ENCODE peak calls at places on chromosomes 13 and 19, in five cellular contexts. K is ovary, P is stomach, W is tibial nerve, L is HCT116. Z is an unnamed sample.

GRCh38 chr13:98976338-98976737 is 1.5 kb downstream of the DOCK9 start:
- DNase-seq in W (no peak), L (no peak), K (no peak), P (no peak), Z (no peak)

GRCh38 chr13:21063031-21063430 is 1.6 kb upstream of the LATS2 start:
- DNase-seq in P (no peak), W (no peak), K (no peak), L (no peak), Z (no peak)

GRCh38 chr19:13036366-13036976 is 41.2 kb downstream of the NFIX start:
- DNase-seq in K (no peak), P (peak; percentile 66), W (no peak), L (peak; percentile 56), Z (no peak)

GRCh38 chr19:9968820-9969687 is 32.7 kb upstream of the OLFM2 start:
- DNase-seq in K (no peak), W (no peak), P (no peak), L (no peak), Z (no peak)

GRCh38 chr13:51230473-51231105 is 8.4 kb downstream of the FAM124A start:
- DNase-seq in P (peak; percentile 72), W (peak; percentile 31), K (peak; percentile 81), L (no peak), Z (peak; percentile 85)

GRCh38 chr19:38667552-38668205 is 20.2 kb downstream of the ACTN4 start:
- DNase-seq in W (no peak), K (no peak), P (no peak), L (no peak), Z (no peak)

GRCh38 chr19:28403698-28404099 is 809.3 kb downstream of the UQCRFS1 start:
- DNase-seq in W (no peak), L (no peak), K (no peak), P (no peak), Z (no peak)

GRCh38 chr13:73254827-73255226 is 196.0 kb downstream of the KLF5 start:
- DNase-seq in P (no peak), L (no peak), W (no peak), K (no peak), Z (no peak)

GRCh38 chr13:29847501-29847983 is 2.9 kb downstream of the UBL3 start:
- DNase-seq in P (no peak), K (no peak), L (no peak), W (no peak), Z (peak; percentile 43)

GRCh38 chr19:35033067-35034004 is 3.1 kb downstream of the SCN1B start:
- DNase-seq in L (no peak), W (no peak), P (no peak), K (no peak), Z (no peak)

GRCh38 chr13:22176968-22177545 is 506.2 kb downstream of the FGF9 start:
- DNase-seq in K (no peak), L (no peak), W (no peak), P (no peak), Z (no peak)

GRCh38 chr13:87661471-87661870 is 9.7 kb upstream of the SLITRK5 start:
- DNase-seq in K (no peak), P (no peak), L (no peak), W (no peak), Z (no peak)

GRCh38 chr13:21901326-21901725 is 230.5 kb downstream of the FGF9 start:
- DNase-seq in L (no peak), P (no peak), K (no peak), W (no peak), Z (no peak)

GRCh38 chr13:110499621-110500281 is 61.8 kb downstream of the RAB20 start:
- DNase-seq in L (no peak), P (no peak), K (no peak), W (no peak), Z (no peak)

GRCh38 chr13:24511019-24511823 is 1.4 kb downstream of the PARP4 start:
- DNase-seq in P (peak; percentile 53), W (no peak), K (no peak), L (peak; percentile 65), Z (no peak)

GRCh38 chr19:6318772-6319171 is 14.6 kb downstream of the ACER1 start:
- DNase-seq in P (no peak), K (no peak), L (no peak), W (no peak), Z (no peak)

GRCh38 chr19:35228177-35228930 is at the start of gene FAM187B:
- DNase-seq in L (no peak), P (no peak), W (no peak), K (no peak), Z (no peak)

GRCh38 chr13:112893570-112894422 is 75.2 kb upstream of the MCF2L start:
- DNase-seq in P (peak; percentile 69), L (no peak), W (no peak), K (peak; percentile 57), Z (no peak)

GRCh38 chr13:46515793-46516192 is 37.2 kb upstream of the LRCH1 start:
- DNase-seq in L (no peak), P (no peak), K (no peak), W (no peak), Z (no peak)

GRCh38 chr19:34479396-34479795 is 2.2 kb upstream of the WTIP start:
- DNase-seq in W (no peak), L (no peak), K (no peak), P (no peak), Z (no peak)

GRCh38 chr19:4913996-4914735 is 4.9 kb downstream of the UHRF1 start:
- DNase-seq in L (no peak), W (no peak), P (no peak), K (no peak), Z (no peak)

GRCh38 chr19:4911314-4911713 is 2.0 kb downstream of the UHRF1 start:
- DNase-seq in K (no peak), W (no peak), P (no peak), L (no peak), Z (no peak)

GRCh38 chr19:4909897-4910593 is 744 bp downstream of the UHRF1 start:
- DNase-seq in K (peak; percentile 95), P (peak; percentile 93), L (peak; percentile 68), W (peak; percentile 89), Z (peak; percentile 97)

GRCh38 chr19:4910594-4911273 is 1.4 kb downstream of the UHRF1 start:
- DNase-seq in K (no peak), P (no peak), W (no peak), L (no peak), Z (no peak)

GRCh38 chr19:4911786-4912672 is 2.7 kb downstream of the UHRF1 start:
- DNase-seq in P (peak; percentile 52), L (peak; percentile 95), W (peak; percentile 59), K (peak; percentile 73), Z (peak; percentile 63)
- TF ChIP-seq POLR2A in P (no peak), L (no peak), W (no peak), K (no peak), Z (no peak)

GRCh38 chr13:114077121-114077937 is 55.1 kb downstream of the RASA3 start:
- DNase-seq in L (no peak), P (no peak), K (peak; percentile 29), W (peak; percentile 9), Z (no peak)

GRCh38 chr13:114079601-114080536 is 52.6 kb downstream of the RASA3 start:
- DNase-seq in W (peak; percentile 10), L (no peak), K (peak; percentile 37), P (no peak), Z (no peak)

GRCh38 chr13:114077938-114078335 is 54.5 kb downstream of the RASA3 start:
- DNase-seq in L (no peak), P (no peak), K (peak; percentile 26), W (peak; percentile 9), Z (no peak)

GRCh38 chr13:114080739-114081561 is 51.5 kb downstream of the RASA3 start:
- DNase-seq in K (no peak), P (no peak), L (no peak), W (peak; percentile 12), Z (no peak)

GRCh38 chr13:114078501-114079451 is 53.6 kb downstream of the RASA3 start:
- DNase-seq in L (no peak), K (peak; percentile 42), P (peak; percentile 36), W (peak; percentile 53), Z (no peak)
- TF ChIP-seq CTCF in L (no peak), K (no peak), P (no peak), W (no peak), Z (no peak)

GRCh38 chr19:41864374-41864773 is 4.3 kb downstream of the RPS19 start:
- DNase-seq in P (no peak), K (no peak), L (no peak), W (no peak), Z (no peak)
- TF ChIP-seq POLR2A in P (no peak), K (no peak), L (no peak), W (no peak), Z (no peak)

GRCh38 chr13:36294061-36294460 is 3.6 kb downstream of the CCDC169 start:
- DNase-seq in W (no peak), L (no peak), P (no peak), K (no peak), Z (no peak)
- TF ChIP-seq CTCF in W (no peak), L (no peak), P (no peak), K (no peak), Z (no peak)

DNA sequence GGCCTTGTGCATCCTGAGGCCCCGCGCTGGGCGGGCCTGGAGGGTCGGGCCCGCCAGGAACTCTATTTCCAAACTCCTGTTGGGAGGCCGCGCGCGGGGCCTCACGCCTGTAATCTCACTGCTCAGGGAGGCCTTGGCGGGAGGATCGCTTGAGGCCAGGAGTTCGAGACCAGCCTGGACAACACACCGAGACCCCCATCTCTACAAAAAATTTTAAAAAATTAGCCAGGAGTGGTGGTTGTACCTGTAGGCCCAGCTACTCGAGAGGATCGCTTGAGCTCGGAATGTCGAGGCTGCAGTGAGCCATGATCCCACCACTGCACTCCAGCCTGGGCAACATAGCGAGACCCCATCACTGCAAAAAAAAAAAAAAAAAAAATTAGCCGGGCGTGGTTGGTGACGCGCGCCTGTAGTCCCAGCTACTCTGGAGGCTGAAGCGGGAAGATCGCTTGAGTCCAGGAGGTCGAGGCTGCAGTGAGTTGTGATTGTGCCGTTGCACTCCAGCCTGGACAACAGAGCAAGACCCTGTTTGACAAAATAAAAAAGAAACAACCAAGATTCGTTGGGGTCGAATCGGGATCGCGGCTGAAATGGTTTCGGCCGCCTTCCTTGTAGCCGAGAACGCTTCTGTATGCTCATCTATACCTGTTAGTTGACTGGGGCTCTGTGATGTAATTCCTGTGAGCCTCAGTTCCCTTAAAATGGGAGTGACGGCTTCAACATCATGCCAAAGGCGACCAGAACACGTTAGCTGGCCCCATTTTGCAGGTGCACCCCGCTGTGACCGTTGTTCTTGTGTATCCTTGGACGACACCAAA is 636 bp downstream of the SF3A2 start:
- DNase-seq in L (no peak), W (no peak), P (no peak), K (no peak), Z (no peak)
- TF ChIP-seq POLR2A in L (no peak), W (no peak), P (no peak), K (no peak), Z (no peak)

Z was measured in testis.